ENCODE peak calls at places on chromosomes 4 and X, in nine cellular contexts. One of them, this sample, is unnamed.

GRCh38 chr4:88752754-88753153 is 55.1 kb upstream of the NAP1L5 start:
- DNase-seq in sigmoid colon: no peak
- DNase-seq in endothelial cell: no peak
- DNase-seq in Calu3: no peak
- DNase-seq in fibroblast of pulmonary artery: no peak
- DNase-seq in GM20000: no peak
- DNase-seq in brain microvascular endothelial cell: no peak
- DNase-seq in body of pancreas: peak; percentile 63
- DNase-seq in fibroblast of lung: no peak
- DNase-seq in this sample: no peak

GRCh38 chr4:42786350-42787070 is 106.0 kb upstream of the GRXCR1 start:
- DNase-seq in sigmoid colon: no peak
- DNase-seq in endothelial cell: no peak
- DNase-seq in Calu3: no peak
- DNase-seq in fibroblast of pulmonary artery: no peak
- DNase-seq in GM20000: no peak
- DNase-seq in brain microvascular endothelial cell: no peak
- DNase-seq in body of pancreas: no peak
- DNase-seq in fibroblast of lung: no peak
- DNase-seq in this sample: no peak

GRCh38 chr4:7546152-7546808 is 111.5 kb upstream of the PSAPL1 start:
- DNase-seq in sigmoid colon: no peak
- DNase-seq in endothelial cell: no peak
- DNase-seq in Calu3: no peak
- DNase-seq in fibroblast of pulmonary artery: no peak
- DNase-seq in GM20000: no peak
- DNase-seq in brain microvascular endothelial cell: no peak
- DNase-seq in body of pancreas: no peak
- DNase-seq in fibroblast of lung: no peak
- DNase-seq in this sample: no peak

GRCh38 chr4:5891563-5892320 is 1.1 kb downstream of the CRMP1 start:
- DNase-seq in sigmoid colon: no peak
- DNase-seq in endothelial cell: no peak
- DNase-seq in Calu3: no peak
- DNase-seq in fibroblast of pulmonary artery: no peak
- DNase-seq in GM20000: peak; percentile 34
- DNase-seq in brain microvascular endothelial cell: no peak
- DNase-seq in body of pancreas: no peak
- DNase-seq in fibroblast of lung: no peak
- DNase-seq in this sample: no peak

GRCh38 chr4:3414421-3415279 is 27.1 kb upstream of the HGFAC start:
- DNase-seq in sigmoid colon: peak; percentile 59
- DNase-seq in endothelial cell: no peak
- DNase-seq in Calu3: no peak
- DNase-seq in fibroblast of pulmonary artery: no peak
- DNase-seq in GM20000: no peak
- DNase-seq in brain microvascular endothelial cell: no peak
- DNase-seq in body of pancreas: no peak
- DNase-seq in fibroblast of lung: no peak
- DNase-seq in this sample: no peak

GRCh38 chr4:82577451-82577850 is 15.7 kb upstream of the TMEM150C start:
- DNase-seq in sigmoid colon: no peak
- DNase-seq in endothelial cell: no peak
- DNase-seq in Calu3: no peak
- DNase-seq in fibroblast of pulmonary artery: no peak
- DNase-seq in GM20000: no peak
- DNase-seq in brain microvascular endothelial cell: no peak
- DNase-seq in body of pancreas: no peak
- DNase-seq in fibroblast of lung: no peak
- DNase-seq in this sample: no peak

GRCh38 chr4:185128272-185129119 is 14.6 kb upstream of the SLC25A4 start:
- DNase-seq in sigmoid colon: no peak
- DNase-seq in endothelial cell: peak; percentile 36
- DNase-seq in Calu3: peak; percentile 24
- DNase-seq in fibroblast of pulmonary artery: peak; percentile 18
- DNase-seq in GM20000: peak; percentile 70
- DNase-seq in brain microvascular endothelial cell: no peak
- DNase-seq in body of pancreas: peak; percentile 41
- DNase-seq in fibroblast of lung: no peak
- DNase-seq in this sample: no peak

GRCh38 chr4:123025398-123025797 is 103.0 kb upstream of the NUDT6 start:
- DNase-seq in sigmoid colon: no peak
- DNase-seq in endothelial cell: no peak
- DNase-seq in Calu3: no peak
- DNase-seq in fibroblast of pulmonary artery: no peak
- DNase-seq in GM20000: no peak
- DNase-seq in brain microvascular endothelial cell: no peak
- DNase-seq in body of pancreas: no peak
- DNase-seq in fibroblast of lung: no peak
- DNase-seq in this sample: no peak

GRCh38 chr4:174461438-174462106 is 60.7 kb downstream of the HPGD start:
- DNase-seq in sigmoid colon: no peak
- DNase-seq in endothelial cell: no peak
- DNase-seq in Calu3: no peak
- DNase-seq in fibroblast of pulmonary artery: peak; percentile 17
- DNase-seq in GM20000: no peak
- DNase-seq in brain microvascular endothelial cell: peak; percentile 16
- DNase-seq in body of pancreas: no peak
- DNase-seq in fibroblast of lung: peak; percentile 11
- DNase-seq in this sample: peak; percentile 11

GRCh38 chr4:33625762-33626161 is 2618.6 kb downstream of the ARAP2 start:
- DNase-seq in sigmoid colon: no peak
- DNase-seq in endothelial cell: no peak
- DNase-seq in Calu3: no peak
- DNase-seq in fibroblast of pulmonary artery: peak; percentile 11
- DNase-seq in GM20000: no peak
- DNase-seq in brain microvascular endothelial cell: no peak
- DNase-seq in body of pancreas: no peak
- DNase-seq in fibroblast of lung: peak; percentile 3
- DNase-seq in this sample: peak; percentile 3

GRCh38 chrX:123223859-123224258 is 39.8 kb downstream of the GRIA3 start:
- DNase-seq in sigmoid colon: no peak
- DNase-seq in endothelial cell: no peak
- DNase-seq in Calu3: no peak
- DNase-seq in fibroblast of pulmonary artery: no peak
- DNase-seq in GM20000: peak; percentile 2
- DNase-seq in brain microvascular endothelial cell: no peak
- DNase-seq in body of pancreas: no peak
- DNase-seq in fibroblast of lung: no peak
- DNase-seq in this sample: no peak

GRCh38 chrX:129679856-129680255 is 25.1 kb upstream of the APLN start:
- DNase-seq in sigmoid colon: no peak
- DNase-seq in endothelial cell: no peak
- DNase-seq in Calu3: no peak
- DNase-seq in fibroblast of pulmonary artery: no peak
- DNase-seq in GM20000: no peak
- DNase-seq in brain microvascular endothelial cell: no peak
- DNase-seq in body of pancreas: no peak
- DNase-seq in fibroblast of lung: no peak
- DNase-seq in this sample: no peak

GRCh38 chrX:17923546-17923945 is 62.4 kb upstream of the RAI2 start:
- DNase-seq in sigmoid colon: no peak
- DNase-seq in endothelial cell: no peak
- DNase-seq in Calu3: no peak
- DNase-seq in fibroblast of pulmonary artery: no peak
- DNase-seq in GM20000: no peak
- DNase-seq in brain microvascular endothelial cell: no peak
- DNase-seq in body of pancreas: no peak
- DNase-seq in fibroblast of lung: no peak
- DNase-seq in this sample: no peak

GRCh38 chr4:7431696-7432530 is 2.8 kb downstream of the PSAPL1 start:
- DNase-seq in sigmoid colon: peak; percentile 52
- DNase-seq in endothelial cell: no peak
- DNase-seq in Calu3: peak; percentile 13
- DNase-seq in fibroblast of pulmonary artery: no peak
- DNase-seq in GM20000: no peak
- DNase-seq in brain microvascular endothelial cell: no peak
- DNase-seq in body of pancreas: no peak
- DNase-seq in fibroblast of lung: no peak
- DNase-seq in this sample: no peak

GRCh38 chr4:57109847-57110634 is at the start of gene IGFBP7:
- DNase-seq in sigmoid colon: peak; percentile 83
- DNase-seq in endothelial cell: peak; percentile 22
- DNase-seq in Calu3: peak; percentile 18
- DNase-seq in fibroblast of pulmonary artery: peak; percentile 67
- DNase-seq in GM20000: peak; percentile 63
- DNase-seq in brain microvascular endothelial cell: no peak
- DNase-seq in body of pancreas: peak; percentile 64
- DNase-seq in fibroblast of lung: no peak
- DNase-seq in this sample: peak; percentile 50

GRCh38 chr4:173958445-173958844 is 325.0 kb downstream of the FBXO8 start:
- DNase-seq in sigmoid colon: no peak
- DNase-seq in endothelial cell: no peak
- DNase-seq in Calu3: no peak
- DNase-seq in fibroblast of pulmonary artery: peak; percentile 42
- DNase-seq in GM20000: no peak
- DNase-seq in brain microvascular endothelial cell: no peak
- DNase-seq in body of pancreas: no peak
- DNase-seq in fibroblast of lung: peak; percentile 91
- DNase-seq in this sample: peak; percentile 18

GRCh38 chr4:156771171-156771837 is 200.3 kb downstream of the PDGFC start:
- DNase-seq in sigmoid colon: no peak
- DNase-seq in endothelial cell: no peak
- DNase-seq in Calu3: peak; percentile 41
- DNase-seq in fibroblast of pulmonary artery: peak; percentile 78
- DNase-seq in GM20000: no peak
- DNase-seq in brain microvascular endothelial cell: peak; percentile 28
- DNase-seq in body of pancreas: peak; percentile 29
- DNase-seq in fibroblast of lung: peak; percentile 89
- DNase-seq in this sample: peak; percentile 93

GRCh38 chr4:10051536-10052135 is 30.3 kb upstream of the SLC2A9 start:
- DNase-seq in sigmoid colon: no peak
- DNase-seq in endothelial cell: no peak
- DNase-seq in Calu3: no peak
- DNase-seq in fibroblast of pulmonary artery: no peak
- DNase-seq in GM20000: no peak
- DNase-seq in brain microvascular endothelial cell: no peak
- DNase-seq in body of pancreas: no peak
- DNase-seq in fibroblast of lung: no peak
- DNase-seq in this sample: no peak

GRCh38 chr4:114782842-114783595 is 184.4 kb downstream of the UGT8 start:
- DNase-seq in sigmoid colon: no peak
- DNase-seq in endothelial cell: no peak
- DNase-seq in Calu3: no peak
- DNase-seq in fibroblast of pulmonary artery: no peak
- DNase-seq in GM20000: no peak
- DNase-seq in brain microvascular endothelial cell: peak; percentile 27
- DNase-seq in body of pancreas: no peak
- DNase-seq in fibroblast of lung: no peak
- DNase-seq in this sample: no peak

GRCh38 chr4:43048570-43048969 is 156.1 kb downstream of the GRXCR1 start:
- DNase-seq in sigmoid colon: no peak
- DNase-seq in endothelial cell: no peak
- DNase-seq in Calu3: no peak
- DNase-seq in fibroblast of pulmonary artery: no peak
- DNase-seq in GM20000: no peak
- DNase-seq in brain microvascular endothelial cell: no peak
- DNase-seq in body of pancreas: no peak
- DNase-seq in fibroblast of lung: no peak
- DNase-seq in this sample: no peak

GRCh38 chr4:142350886-142351285 is 495.2 kb downstream of the INPP4B start:
- DNase-seq in sigmoid colon: no peak
- DNase-seq in endothelial cell: no peak
- DNase-seq in Calu3: no peak
- DNase-seq in fibroblast of pulmonary artery: no peak
- DNase-seq in GM20000: no peak
- DNase-seq in brain microvascular endothelial cell: no peak
- DNase-seq in body of pancreas: no peak
- DNase-seq in fibroblast of lung: peak; percentile 84
- DNase-seq in this sample: no peak

GRCh38 chrX:104315555-104315954 is 60.8 kb upstream of the ESX1 start:
- DNase-seq in sigmoid colon: no peak
- DNase-seq in endothelial cell: no peak
- DNase-seq in Calu3: no peak
- DNase-seq in fibroblast of pulmonary artery: peak; percentile 38
- DNase-seq in GM20000: no peak
- DNase-seq in brain microvascular endothelial cell: peak; percentile 61
- DNase-seq in body of pancreas: no peak
- DNase-seq in fibroblast of lung: peak; percentile 32
- DNase-seq in this sample: peak; percentile 70

GRCh38 chrX:27619975-27620374 is 29.8 kb downstream of the DCAF8L2 start:
- DNase-seq in sigmoid colon: no peak
- DNase-seq in endothelial cell: no peak
- DNase-seq in Calu3: peak; percentile 6
- DNase-seq in fibroblast of pulmonary artery: peak; percentile 56
- DNase-seq in GM20000: no peak
- DNase-seq in brain microvascular endothelial cell: no peak
- DNase-seq in body of pancreas: no peak
- DNase-seq in fibroblast of lung: peak; percentile 25
- DNase-seq in this sample: no peak
- TF ChIP-seq CTCF in sigmoid colon: no peak
- TF ChIP-seq CTCF in endothelial cell: peak; percentile 51
- TF ChIP-seq CTCF in Calu3: peak; percentile 26
- TF ChIP-seq CTCF in fibroblast of pulmonary artery: peak; percentile 51
- TF ChIP-seq CTCF in GM20000: no peak
- TF ChIP-seq CTCF in brain microvascular endothelial cell: peak; percentile 41
- TF ChIP-seq CTCF in body of pancreas: peak; percentile 25
- TF ChIP-seq CTCF in fibroblast of lung: peak; percentile 43
- TF ChIP-seq CTCF in this sample: no peak

DNA sequence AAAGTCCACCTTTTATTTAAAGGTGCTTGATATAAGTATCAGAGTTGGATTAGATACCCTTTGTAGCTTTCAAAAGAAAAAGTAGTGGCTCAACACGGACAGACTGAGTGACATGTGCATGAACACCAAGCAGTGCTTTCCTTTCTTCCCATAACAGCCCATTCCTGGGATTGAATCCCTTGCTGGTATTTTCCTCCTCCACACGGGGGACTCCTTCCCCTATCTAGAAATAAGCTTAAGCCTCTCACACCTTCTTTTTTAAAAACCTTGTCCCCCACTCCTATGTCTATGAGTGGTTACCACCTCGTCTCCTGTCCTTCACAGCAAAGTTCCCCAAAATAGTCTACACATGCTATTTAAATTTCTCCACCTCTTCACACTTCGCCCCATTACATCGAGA is 5.1 kb downstream of the AP1S2 start:
- DNase-seq in sigmoid colon: no peak
- DNase-seq in endothelial cell: no peak
- DNase-seq in Calu3: peak; percentile 24
- DNase-seq in fibroblast of pulmonary artery: peak; percentile 16
- DNase-seq in GM20000: no peak
- DNase-seq in brain microvascular endothelial cell: no peak
- DNase-seq in body of pancreas: no peak
- DNase-seq in fibroblast of lung: peak; percentile 39
- DNase-seq in this sample: peak; percentile 27
- TF ChIP-seq CTCF in sigmoid colon: no peak
- TF ChIP-seq CTCF in endothelial cell: no peak
- TF ChIP-seq CTCF in Calu3: no peak
- TF ChIP-seq CTCF in fibroblast of pulmonary artery: peak; percentile 31
- TF ChIP-seq CTCF in GM20000: no peak
- TF ChIP-seq CTCF in brain microvascular endothelial cell: peak; percentile 60
- TF ChIP-seq CTCF in body of pancreas: peak; percentile 15
- TF ChIP-seq CTCF in fibroblast of lung: peak; percentile 44
- TF ChIP-seq CTCF in this sample: peak; percentile 33

GRCh38 chr4:154615211-154615610 is 2.8 kb upstream of the FGG start:
- DNase-seq in sigmoid colon: no peak
- DNase-seq in endothelial cell: no peak
- DNase-seq in Calu3: no peak
- DNase-seq in fibroblast of pulmonary artery: no peak
- DNase-seq in GM20000: no peak
- DNase-seq in brain microvascular endothelial cell: no peak
- DNase-seq in body of pancreas: no peak
- DNase-seq in fibroblast of lung: no peak
- DNase-seq in this sample: no peak
- TF ChIP-seq CTCF in sigmoid colon: no peak
- TF ChIP-seq CTCF in endothelial cell: no peak
- TF ChIP-seq CTCF in Calu3: no peak
- TF ChIP-seq CTCF in fibroblast of pulmonary artery: no peak
- TF ChIP-seq CTCF in GM20000: no peak
- TF ChIP-seq CTCF in brain microvascular endothelial cell: no peak
- TF ChIP-seq CTCF in body of pancreas: no peak
- TF ChIP-seq CTCF in fibroblast of lung: no peak
- TF ChIP-seq CTCF in this sample: no peak

GRCh38 chrX:25343060-25343459 is 327.3 kb upstream of the ARX start:
- DNase-seq in sigmoid colon: no peak
- DNase-seq in endothelial cell: no peak
- DNase-seq in Calu3: no peak
- DNase-seq in fibroblast of pulmonary artery: no peak
- DNase-seq in GM20000: no peak
- DNase-seq in brain microvascular endothelial cell: no peak
- DNase-seq in body of pancreas: no peak
- DNase-seq in fibroblast of lung: no peak
- DNase-seq in this sample: no peak
- TF ChIP-seq CTCF in sigmoid colon: no peak
- TF ChIP-seq CTCF in endothelial cell: no peak
- TF ChIP-seq CTCF in Calu3: no peak
- TF ChIP-seq CTCF in fibroblast of pulmonary artery: no peak
- TF ChIP-seq CTCF in GM20000: no peak
- TF ChIP-seq CTCF in brain microvascular endothelial cell: no peak
- TF ChIP-seq CTCF in body of pancreas: no peak
- TF ChIP-seq CTCF in fibroblast of lung: no peak
- TF ChIP-seq CTCF in this sample: no peak